ENCODE peak calls at places on chromosomes 7 and 10, in five cellular contexts. I is hepatocyte, B is NCI-H2107, S is ACHN, H is amniotic stem cell. F is an unnamed sample.

GRCh38 chr10:80357000-80357803 is 621 bp downstream of the DYDC2 start:
- DNase-seq in I (peak), B (no peak), S (no peak), H (no peak), F (no peak)

GRCh38 chr10:90288403-90288933 is 569.4 kb downstream of the HTR7 start:
- DNase-seq in I (no peak), B (no peak), S (peak), H (peak), F (no peak)

GRCh38 chr7:1229334-1229935 is 3.2 kb upstream of the UNCX start:
- DNase-seq in I (no peak), B (no peak), S (no peak), H (no peak), F (no peak)

GRCh38 chr7:41720886-41721285 is 18.0 kb upstream of the INHBA start:
- DNase-seq in I (no peak), B (no peak), S (no peak), H (no peak), F (no peak)

GRCh38 chr7:87552351-87552750 is 48.3 kb downstream of the ABCB1 start:
- DNase-seq in I (no peak), B (no peak), S (no peak), H (no peak), F (no peak)

GRCh38 chr10:61987537-61987936 is 86.0 kb downstream of the ARID5B start:
- DNase-seq in I (no peak), B (no peak), S (no peak), H (no peak), F (no peak)

GRCh38 chr10:35563266-35563891 is 41.8 kb upstream of the GJD4 start:
- DNase-seq in I (peak), B (peak), S (peak), H (peak), F (no peak)

GRCh38 chr10:48450811-48451466 is 144.5 kb downstream of the MAPK8 start:
- DNase-seq in I (peak), B (no peak), S (no peak), H (no peak), F (no peak)

GRCh38 chr10:133365461-133366129 is 7.6 kb downstream of the ECHS1 start:
- DNase-seq in I (no peak), B (no peak), S (no peak), H (no peak), F (no peak)

GRCh38 chr7:4525884-4526283 is 156.2 kb upstream of the FOXK1 start:
- DNase-seq in I (no peak), B (no peak), S (no peak), H (no peak), F (no peak)

GRCh38 chr7:88344956-88345832 is 38.5 kb upstream of the STEAP4 start:
- DNase-seq in I (peak), B (no peak), S (peak), H (no peak), F (peak)

GRCh38 chr10:102115775-102116174 is 4.4 kb downstream of the LDB1 start:
- DNase-seq in I (no peak), B (no peak), S (no peak), H (no peak), F (no peak)

GRCh38 chr7:28298870-28299484 is 113.3 kb upstream of the CREB5 start:
- DNase-seq in I (peak), B (peak), S (peak), H (peak), F (no peak)

GRCh38 chr10:102485093-102485785 is 17.3 kb downstream of the ACTR1A start:
- DNase-seq in I (no peak), B (no peak), S (no peak), H (no peak), F (no peak)

GRCh38 chr10:93541402-93542357 is 24.8 kb upstream of the FFAR4 start:
- DNase-seq in I (peak), B (no peak), S (peak), H (peak), F (no peak)

GRCh38 chr10:42969909-42970308 is 107.0 kb upstream of the RET start:
- DNase-seq in I (peak), B (no peak), S (no peak), H (no peak), F (no peak)

GRCh38 chr10:35433851-35434426 is 97.6 kb downstream of the CCNY start:
- DNase-seq in I (peak), B (no peak), S (no peak), H (peak), F (no peak)

F was measured in anterior cingulate cortex.